ENCODE peak calls at places on chromosomes 12 and 14, in four cellular contexts. S is lower leg skin; B is spleen; L is CD4-positive, CD25-positive, alpha-beta regulatory T cell. E is an unnamed sample.

GRCh38 chr14:36844443-36844842 is 182.8 kb downstream of the PAX9 start:
- DNase-seq in S (no peak), B (no peak), L (no peak), E (no peak)

GRCh38 chr14:24411468-24412454 is 13.0 kb downstream of the NYNRIN start:
- DNase-seq in S (no peak), B (no peak), L (no peak), E (no peak)

GRCh38 chr14:97219356-97220017 is 422.3 kb downstream of the VRK1 start:
- DNase-seq in S (no peak), B (no peak), L (no peak), E (no peak)

GRCh38 chr14:73743431-73743931 is 29.3 kb upstream of the PNMA1 start:
- DNase-seq in S (no peak), B (peak; percentile 93), L (peak; percentile 32), E (no peak)

GRCh38 chr14:102206901-102207300 is 67.2 kb downstream of the WDR20 start:
- DNase-seq in S (no peak), B (no peak), L (no peak), E (no peak)

GRCh38 chr14:71242237-71242748 is 335.0 kb downstream of the PCNX1 start:
- DNase-seq in S (peak; percentile 31), B (no peak), L (no peak), E (no peak)

GRCh38 chr12:113700943-113701342 is 229.3 kb upstream of the LHX5 start:
- DNase-seq in S (no peak), B (no peak), L (no peak), E (no peak)

GRCh38 chr12:3049596-3050314 is 27.4 kb upstream of the TSPAN9 start:
- DNase-seq in S (no peak), B (peak; percentile 61), L (no peak), E (no peak)

GRCh38 chr14:68249534-68250517 is 430.2 kb downstream of the RAD51B start:
- DNase-seq in S (no peak), B (no peak), L (no peak), E (no peak)

GRCh38 chr14:64807588-64807987 is 72.1 kb downstream of the SPTB start:
- DNase-seq in S (no peak), B (peak; percentile 41), L (no peak), E (no peak)

GRCh38 chr12:5900533-5901255 is 44.4 kb downstream of the ANO2 start:
- DNase-seq in S (no peak), B (no peak), L (no peak), E (no peak)

GRCh38 chr12:40031965-40032364 is 73.9 kb downstream of the SLC2A13 start:
- DNase-seq in S (no peak), B (no peak), L (no peak), E (no peak)

GRCh38 chr14:21123429-21123828 is 22.6 kb downstream of the TMEM253 start:
- DNase-seq in S (no peak), B (no peak), L (no peak), E (no peak)

GRCh38 chr12:99544457-99544856 is 103.1 kb upstream of the GARIN6 start:
- DNase-seq in S (no peak), B (no peak), L (no peak), E (no peak)

GRCh38 chr14:65356327-65356836 is 56.1 kb upstream of the FUT8 start:
- DNase-seq in S (peak; percentile 35), B (no peak), L (no peak), E (no peak)

GRCh38 chr12:124588689-124589318 is 21.4 kb upstream of the NCOR2 start:
- DNase-seq in S (peak; percentile 77), B (no peak), L (no peak), E (no peak)

GRCh38 chr12:22527999-22528398 is 16.3 kb downstream of the C2CD5 start:
- DNase-seq in S (no peak), B (no peak), L (no peak), E (no peak)

GRCh38 chr12:12704593-12705230 is 8.7 kb upstream of the GPR19 start:
- DNase-seq in S (peak; percentile 63), B (no peak), L (peak; percentile 9), E (no peak)

GRCh38 chr14:38808734-38809455 is 294.1 kb downstream of the SEC23A start:
- DNase-seq in S (no peak), B (no peak), L (no peak), E (no peak)

GRCh38 chr14:92519246-92520101 is 5.9 kb downstream of the RIN3 start:
- DNase-seq in S (no peak), B (no peak), L (no peak), E (no peak)

GRCh38 chr12:50006754-50007442 is 18.4 kb downstream of the RACGAP1 start:
- DNase-seq in S (no peak), B (no peak), L (no peak), E (no peak)

GRCh38 chr12:58920102-58920955 is at the start of gene LRIG3:
- DNase-seq in S (peak; percentile 86), B (peak; percentile 88), L (no peak), E (no peak)

GRCh38 chr14:24895243-24895583 is 154.7 kb downstream of the STXBP6 start:
- DNase-seq in S (no peak), B (no peak), L (no peak), E (no peak)

GRCh38 chr12:28550757-28551381 is 360.6 kb downstream of the CCDC91 start:
- DNase-seq in S (no peak), B (no peak), L (no peak), E (no peak)

GRCh38 chr14:98634043-98634820 is 637.8 kb downstream of the BCL11B start:
- DNase-seq in S (no peak), B (no peak), L (no peak), E (no peak)

GRCh38 chr14:38208825-38209562 is 1.3 kb downstream of the SSTR1 start:
- DNase-seq in S (no peak), B (peak; percentile 73), L (no peak), E (no peak)

GRCh38 chr12:14825256-14825655 is 11.3 kb upstream of the SMCO3 start:
- DNase-seq in S (no peak), B (no peak), L (no peak), E (no peak)
- H3K4me3 ChIP-seq in S (no peak overlapping the region), B (no peak overlapping the region), L (no peak overlapping the region), E (no peak overlapping the region)

DNA sequence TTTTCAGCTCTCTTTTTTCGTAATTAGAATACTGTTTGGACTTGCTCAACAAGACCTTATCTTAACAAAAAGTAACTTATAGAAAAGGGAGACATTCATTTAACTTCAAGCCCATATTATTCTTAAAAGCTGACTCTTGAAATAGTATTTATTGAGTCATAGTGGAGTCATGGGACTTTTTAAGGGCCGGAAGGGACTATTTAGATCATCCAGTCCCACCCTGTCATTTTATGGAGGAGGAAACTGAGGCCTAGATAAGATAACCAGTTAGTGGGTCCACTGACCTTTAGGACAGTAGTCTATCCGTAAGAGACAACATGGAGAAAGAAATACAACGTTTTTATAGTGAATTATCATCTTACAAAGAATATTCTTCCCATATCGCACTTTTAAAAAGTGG is 1.5 kb downstream of the RAP1B start:
- DNase-seq in S (no peak), B (no peak), L (no peak), E (no peak)
- H3K4me3 ChIP-seq in S (peak overlapping the region; percentile 85), B (peak overlapping the region; percentile 58), L (peak overlapping the region; percentile 93), E (peak overlapping the region; percentile 85)

GRCh38 chr14:79649856-79650255 is 561.4 kb downstream of the DIO2 start:
- DNase-seq in S (no peak), B (no peak), L (no peak), E (no peak)
- H3K4me3 ChIP-seq in S (no peak overlapping the region), B (no peak overlapping the region), L (no peak overlapping the region), E (no peak overlapping the region)

DNA sequence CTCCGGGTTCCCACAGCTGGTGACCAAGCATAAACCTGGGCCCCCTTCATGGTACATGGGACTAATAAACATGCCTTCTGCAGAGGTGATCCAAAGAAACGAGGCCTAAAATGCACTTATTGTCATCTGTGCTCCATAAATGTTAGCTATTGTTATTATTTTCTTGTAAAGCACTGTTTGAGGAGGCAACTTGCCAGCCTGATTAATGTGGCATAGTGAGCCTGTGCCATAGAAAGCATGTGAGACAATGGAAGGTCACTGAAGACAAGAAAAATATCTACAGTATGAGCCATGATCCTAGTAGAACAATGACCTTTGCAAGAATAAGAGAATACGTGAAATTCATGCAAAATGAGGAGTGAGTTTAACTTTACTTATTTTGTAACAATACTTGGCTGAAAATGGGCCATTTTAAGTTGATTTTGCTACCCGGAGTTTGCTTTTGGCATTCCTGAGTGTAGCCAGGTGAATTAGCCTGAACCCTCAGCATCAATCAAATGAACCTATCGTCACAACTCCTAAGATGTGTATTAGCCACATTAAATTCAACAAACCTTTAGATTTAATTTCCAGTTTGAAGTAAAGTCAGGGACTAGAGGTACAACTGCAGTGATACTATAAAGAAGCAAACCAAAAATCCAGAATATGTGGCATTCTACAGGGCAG is 52.2 kb downstream of the CPM start:
- DNase-seq in S (no peak), B (no peak), L (no peak), E (no peak)
- H3K4me3 ChIP-seq in S (no peak overlapping the region), B (no peak overlapping the region), L (no peak overlapping the region), E (no peak overlapping the region)

DNA sequence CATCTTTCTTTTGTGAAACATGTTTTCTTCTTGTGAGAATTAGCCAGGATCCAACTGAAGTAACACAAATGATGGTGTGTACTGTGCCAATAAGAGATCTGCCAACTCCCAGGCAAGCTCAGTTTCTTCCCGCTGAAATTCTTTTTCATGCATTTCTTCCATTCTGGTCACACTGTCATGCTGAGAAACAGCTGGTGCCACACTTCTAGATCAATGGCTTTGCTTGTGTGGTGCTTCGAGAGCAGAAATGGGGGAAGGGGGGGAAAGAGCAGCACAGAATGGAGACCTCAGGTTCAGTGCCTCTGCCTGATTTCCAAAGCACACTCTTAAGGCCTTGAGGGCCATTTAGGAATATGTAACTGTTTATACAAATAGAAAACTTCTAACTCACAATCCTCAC is 41.4 kb upstream of the FGF6 start:
- DNase-seq in S (no peak), B (no peak), L (no peak), E (no peak)
- H3K4me3 ChIP-seq in S (no peak overlapping the region), B (no peak overlapping the region), L (no peak overlapping the region), E (no peak overlapping the region)

DNA sequence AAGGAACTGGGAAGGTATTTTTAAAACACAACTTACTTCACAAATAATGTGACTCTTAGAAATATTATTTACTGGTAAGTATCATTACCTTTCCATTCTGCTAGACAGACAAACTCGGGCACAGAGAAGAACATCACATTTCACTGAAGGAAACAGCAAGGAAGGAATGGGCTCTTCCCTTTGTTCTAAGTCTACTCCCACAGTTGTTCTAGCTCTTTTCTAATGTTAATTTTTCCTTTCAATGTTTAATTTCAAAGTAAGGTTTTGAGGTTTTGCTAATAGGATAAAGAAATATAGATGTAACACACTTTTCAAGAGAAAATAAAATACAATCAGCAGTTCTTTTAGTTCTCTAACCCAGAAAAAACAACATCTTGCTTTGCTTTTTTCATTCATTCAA is 7.0 kb downstream of the NID2 start:
- DNase-seq in S (no peak), B (no peak), L (no peak), E (no peak)
- H3K4me3 ChIP-seq in S (no peak overlapping the region), B (no peak overlapping the region), L (no peak overlapping the region), E (no peak overlapping the region)

DNA sequence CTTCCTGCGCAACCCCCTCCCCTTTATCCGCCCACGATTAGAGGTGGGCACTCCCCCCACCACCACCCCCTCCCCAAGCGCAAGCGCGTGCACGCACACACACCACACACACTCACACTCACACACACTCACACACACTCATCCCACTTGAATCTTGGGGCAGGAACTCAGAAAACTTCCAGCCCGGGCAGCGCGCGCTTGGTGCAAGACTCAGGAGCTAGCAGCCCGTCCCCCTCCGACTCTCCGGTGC is at the start of gene HMGA2:
- DNase-seq in S (no peak), B (no peak), L (no peak), E (no peak)
- H3K4me3 ChIP-seq in S (peak within 1 kb of the TSS; percentile 16), B (peak within 1 kb of the TSS; percentile 40), L (no peak within 1 kb of the TSS), E (peak within 1 kb of the TSS; percentile 47)